ENCODE peak calls at places on chromosomes 11 and 22, in ten cellular contexts. A is CD8-positive, alpha-beta T cell; O is coronary artery; V is suprapubic skin; S is esophagus squamous epithelium; P is K562; D is heart right ventricle; F is AG04450; K is ovary; N is neural progenitor cell. L is an unnamed sample.

GRCh38 chr22:42379961-42380537 is 52.2 kb downstream of the NFAM1 start:
- DNase-seq in A (no peak), O (no peak), V (no peak), S (no peak), P (no peak), D (no peak), F (no peak), K (no peak), N (no peak), L (no peak)

GRCh38 chr11:132312616-132313210 is 942.3 kb downstream of the NTM start:
- DNase-seq in A (no peak), O (no peak), V (no peak), S (no peak), P (peak), D (no peak), F (no peak), K (no peak), N (peak), L (no peak)

GRCh38 chr11:108112059-108112458 is 9.3 kb upstream of the ACAT1 start:
- DNase-seq in A (no peak), O (no peak), V (no peak), S (no peak), P (no peak), D (no peak), F (no peak), K (no peak), N (no peak), L (no peak)

GRCh38 chr11:73402834-73403185 is 26.6 kb downstream of the RELT start:
- DNase-seq in A (no peak), O (no peak), V (no peak), S (no peak), P (no peak), D (no peak), F (no peak), K (no peak), N (no peak), L (no peak)

GRCh38 chr22:29205598-29206371 is at the start of gene EMID1:
- DNase-seq in A (no peak), O (no peak), V (no peak), S (no peak), P (peak), D (no peak), F (no peak), K (peak), N (peak), L (no peak)

GRCh38 chr22:35616043-35616442 is 1.1 kb downstream of the MB start:
- DNase-seq in A (no peak), O (no peak), V (no peak), S (no peak), P (no peak), D (no peak), F (no peak), K (no peak), N (no peak), L (no peak)

GRCh38 chr11:77062924-77063323 is 3.8 kb upstream of the CAPN5 start:
- DNase-seq in A (no peak), O (no peak), V (no peak), S (no peak), P (no peak), D (no peak), F (no peak), K (no peak), N (no peak), L (no peak)

GRCh38 chr22:43824724-43825485 is 12.8 kb upstream of the EFCAB6 start:
- DNase-seq in A (peak), O (no peak), V (no peak), S (no peak), P (no peak), D (no peak), F (no peak), K (peak), N (no peak), L (peak)

GRCh38 chr11:22193348-22194051 is 615 bp downstream of the ANO5 start:
- DNase-seq in A (no peak), O (peak), V (no peak), S (no peak), P (peak), D (peak), F (no peak), K (peak), N (peak), L (peak)

GRCh38 chr22:49935561-49935960 is 17.1 kb downstream of the CRELD2 start:
- DNase-seq in A (no peak), O (no peak), V (no peak), S (no peak), P (peak), D (no peak), F (no peak), K (no peak), N (no peak), L (peak)
- H3K4me3 ChIP-seq in A (no peak), O (peak), V (peak), S (peak), P (no peak), D (peak), F (peak), K (peak), N (peak), L (peak)

DNA sequence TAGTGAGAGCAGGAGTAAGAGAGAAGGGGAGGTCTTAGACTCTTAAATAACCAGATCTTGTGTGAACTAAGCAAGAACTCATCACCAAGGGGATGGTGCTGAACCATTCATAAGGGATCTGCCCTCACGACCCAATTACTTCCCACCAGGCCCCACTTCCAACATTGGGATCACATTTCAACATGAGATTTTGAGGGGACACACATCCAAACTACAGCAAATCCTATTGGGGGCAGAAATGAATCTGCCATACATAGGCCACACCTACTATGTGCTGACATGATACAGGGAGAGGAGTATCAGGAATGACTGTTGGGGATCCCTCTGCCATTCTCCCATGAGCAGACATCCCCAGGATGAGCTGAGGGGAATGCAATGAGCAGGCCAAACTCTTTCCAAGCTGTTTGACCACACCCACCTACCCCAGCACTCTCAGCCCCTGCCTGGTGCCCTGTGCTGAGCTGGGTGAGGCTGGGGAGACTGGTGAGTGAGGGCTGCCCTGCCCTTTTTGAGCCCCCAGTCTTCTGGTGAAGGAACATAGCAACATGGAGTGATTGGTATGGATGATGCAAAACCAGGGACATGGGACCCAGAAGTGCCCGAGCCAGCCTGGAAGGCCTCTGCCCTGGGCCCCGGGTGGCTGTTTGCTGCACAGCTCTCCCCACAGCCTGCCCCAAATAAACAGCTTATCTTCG is 1.2 kb upstream of the GTSE1 start:
- DNase-seq in A (no peak), O (no peak), V (no peak), S (no peak), P (no peak), D (no peak), F (no peak), K (no peak), N (no peak), L (no peak)
- H3K27ac ChIP-seq in A (peak), O (peak), V (peak), S (peak), P (peak), D (peak), F (peak), K (peak), N (no peak), L (peak)

GRCh38 chr11:126989942-126990715 is 10.4 kb downstream of the KIRREL3 start:
- DNase-seq in A (peak), O (no peak), V (no peak), S (no peak), P (peak), D (peak), F (peak), K (peak), N (peak), L (peak)
- H3K4me3 ChIP-seq in A (no peak), O (no peak), V (no peak), S (no peak), P (no peak), D (no peak), F (peak), K (no peak), N (no peak), L (no peak)

GRCh38 chr11:101407324-101407723 is 176.5 kb downstream of the TRPC6 start:
- DNase-seq in A (no peak), O (no peak), V (no peak), S (no peak), P (no peak), D (no peak), F (no peak), K (peak), N (no peak), L (no peak)
- H3K27ac ChIP-seq in A (no peak), O (no peak), V (no peak), S (peak), P (no peak), D (no peak), F (no peak), K (no peak), N (no peak), L (no peak)

DNA sequence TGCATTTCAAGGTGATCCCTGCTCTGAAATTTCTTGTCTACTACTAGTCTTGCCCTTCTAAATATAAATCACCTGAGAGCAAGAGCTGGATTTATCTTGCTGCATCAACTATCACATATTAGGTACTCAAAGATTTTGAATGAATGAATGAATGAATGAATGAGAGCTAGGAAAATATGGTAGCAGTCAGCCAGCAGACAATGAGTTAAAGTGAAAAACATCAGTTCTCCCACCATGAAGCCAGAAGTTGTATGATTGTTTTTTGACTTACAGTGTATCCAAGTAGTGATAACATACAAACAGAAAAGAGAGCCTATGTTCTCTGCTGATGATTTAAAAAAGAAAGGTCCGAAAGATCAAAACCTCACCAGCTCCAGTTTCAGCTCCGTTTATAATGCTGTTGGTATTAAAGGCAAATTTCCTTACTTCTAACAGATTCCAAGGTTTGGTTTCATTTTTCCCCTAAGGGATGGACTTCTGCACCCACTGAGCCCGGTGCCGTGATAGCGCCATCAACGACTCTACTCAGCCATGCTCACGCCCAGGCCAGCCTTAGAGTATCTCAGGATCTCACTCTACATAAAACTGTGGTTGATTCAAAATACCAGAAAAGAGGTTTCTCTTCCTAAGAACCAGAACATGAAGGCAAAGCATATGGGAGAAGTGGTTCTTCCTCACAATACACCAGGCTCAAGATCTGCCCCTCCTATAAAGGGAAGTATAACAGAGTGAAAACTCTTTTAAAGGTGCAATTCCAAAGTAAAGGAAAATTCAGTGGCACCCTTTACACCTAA is 92.0 kb downstream of the SGSM3 start:
- DNase-seq in A (peak), O (no peak), V (no peak), S (no peak), P (no peak), D (no peak), F (no peak), K (no peak), N (no peak), L (no peak)
- H3K4me3 ChIP-seq in A (peak), O (peak), V (peak), S (peak), P (peak), D (peak), F (no peak), K (no peak), N (no peak), L (no peak)

DNA sequence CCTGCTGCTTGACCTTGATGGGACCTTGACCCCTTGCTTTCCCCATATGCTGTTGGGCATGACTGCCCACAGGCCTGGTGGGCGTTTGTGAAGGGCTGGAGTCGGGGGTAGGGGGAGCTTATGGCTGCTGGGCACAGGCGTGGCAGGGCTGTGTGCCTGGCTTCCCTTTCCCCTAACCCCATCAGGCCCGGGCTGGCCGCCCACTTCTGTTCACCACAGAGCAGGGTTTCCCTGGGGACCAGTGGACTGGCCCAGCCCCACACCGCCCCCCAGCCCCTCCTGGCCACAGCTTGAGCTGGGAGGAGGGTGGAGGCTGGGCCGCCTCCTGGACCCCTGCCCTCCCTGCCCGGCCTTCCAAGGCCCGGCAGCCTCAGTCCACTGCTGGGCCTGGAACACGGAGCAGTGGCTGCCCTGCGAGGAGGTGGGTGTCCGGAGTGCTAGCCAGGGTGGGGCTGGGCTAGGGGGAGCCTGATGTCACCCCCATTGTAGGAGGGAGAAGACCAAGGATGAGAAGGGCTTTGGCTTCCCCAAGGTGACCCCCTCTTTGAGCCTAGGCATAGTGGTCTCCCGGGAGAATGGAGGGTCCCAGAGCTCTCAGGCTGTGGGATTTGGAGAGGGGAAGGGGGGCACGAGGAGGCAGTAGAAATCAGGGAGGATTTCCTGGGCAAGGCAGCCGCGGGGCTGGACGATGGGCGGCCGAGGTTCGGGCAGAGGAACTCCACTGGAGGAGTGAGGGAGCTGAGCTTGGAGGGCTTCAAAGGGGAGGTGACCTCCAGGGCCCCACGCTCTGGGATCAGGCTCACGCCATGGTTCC is at the start of gene AIFM3:
- DNase-seq in A (no peak), O (peak), V (no peak), S (no peak), P (no peak), D (no peak), F (no peak), K (no peak), N (peak), L (no peak)
- H3K27ac ChIP-seq in A (no peak), O (no peak), V (no peak), S (no peak), P (no peak), D (no peak), F (no peak), K (no peak), N (no peak), L (no peak)

GRCh38 chr22:19879248-19879575 is 24.5 kb upstream of the GNB1L start:
- DNase-seq in A (no peak), O (peak), V (peak), S (no peak), P (no peak), D (no peak), F (no peak), K (peak), N (no peak), L (peak)

GRCh38 chr22:19878461-19879247 is 24.0 kb upstream of the GNB1L start:
- DNase-seq in A (no peak), O (peak), V (peak), S (no peak), P (no peak), D (no peak), F (no peak), K (peak), N (no peak), L (peak)

GRCh38 chr22:19880786-19881569 is 26.3 kb upstream of the GNB1L start:
- DNase-seq in A (no peak), O (peak), V (peak), S (no peak), P (peak), D (peak), F (peak), K (peak), N (peak), L (peak)

GRCh38 chr22:19879651-19879995 is 24.9 kb upstream of the GNB1L start:
- DNase-seq in A (no peak), O (peak), V (peak), S (no peak), P (no peak), D (no peak), F (no peak), K (peak), N (no peak), L (no peak)

GRCh38 chr22:19879996-19880785 is 25.5 kb upstream of the GNB1L start:
- DNase-seq in A (no peak), O (peak), V (peak), S (no peak), P (no peak), D (no peak), F (no peak), K (peak), N (no peak), L (peak)
- H3K4me3 ChIP-seq in A (no peak), O (peak), V (no peak), S (no peak), P (no peak), D (no peak), F (no peak), K (no peak), N (no peak), L (no peak)

GRCh38 chr11:47904808-47905207 is 56.7 kb upstream of the NUP160 start:
- DNase-seq in A (no peak), O (no peak), V (no peak), S (no peak), P (no peak), D (no peak), F (no peak), K (no peak), N (no peak), L (no peak)

GRCh38 chr11:47907499-47907898 is 59.3 kb upstream of the NUP160 start:
- DNase-seq in A (no peak), O (no peak), V (no peak), S (no peak), P (no peak), D (no peak), F (no peak), K (no peak), N (no peak), L (no peak)

GRCh38 chr11:47906066-47906465 is 57.9 kb upstream of the NUP160 start:
- DNase-seq in A (no peak), O (no peak), V (no peak), S (no peak), P (no peak), D (no peak), F (no peak), K (no peak), N (no peak), L (no peak)

GRCh38 chr11:47904048-47904447 is 55.9 kb upstream of the NUP160 start:
- DNase-seq in A (no peak), O (no peak), V (no peak), S (no peak), P (no peak), D (no peak), F (no peak), K (no peak), N (no peak), L (no peak)

GRCh38 chr11:47905358-47906059 is 57.4 kb upstream of the NUP160 start:
- DNase-seq in A (no peak), O (no peak), V (no peak), S (no peak), P (no peak), D (no peak), F (no peak), K (no peak), N (no peak), L (no peak)
- H3K27ac ChIP-seq in A (no peak), O (no peak), V (no peak), S (no peak), P (no peak), D (no peak), F (peak), K (no peak), N (no peak), L (no peak)